ENCODE peak calls at places on chromosomes 11 and 22, in six cellular contexts. F is OCI-LY7, B is body of pancreas, S is H1, Q is GM06990, M is fibroblast of mammary gland. J is an unnamed sample.

GRCh38 chr11:134911514-134912180 is 499.6 kb upstream of the B3GAT1 start:
- DNase-seq in F (no peak), B (no peak), S (no peak), Q (no peak), M (no peak), J (no peak)

GRCh38 chr11:77136074-77136473 is 8.0 kb downstream of the MYO7A start:
- DNase-seq in F (no peak), B (no peak), S (no peak), Q (no peak), M (peak), J (no peak)

GRCh38 chr22:46688949-46689348 is 49.1 kb downstream of the CERK start:
- DNase-seq in F (no peak), B (no peak), S (no peak), Q (no peak), M (no peak), J (no peak)

GRCh38 chr11:19924321-19925115 is 211.9 kb downstream of the NAV2 start:
- DNase-seq in F (no peak), B (no peak), S (no peak), Q (no peak), M (no peak), J (no peak)

GRCh38 chr11:102364991-102365390 is 18.0 kb downstream of the BIRC2 start:
- DNase-seq in F (no peak), B (no peak), S (no peak), Q (no peak), M (no peak), J (no peak)

GRCh38 chr22:34004058-34004457 is 83.8 kb upstream of the LARGE1 start:
- DNase-seq in F (no peak), B (no peak), S (no peak), Q (no peak), M (no peak), J (no peak)

GRCh38 chr11:92259861-92260260 is 35.2 kb downstream of the FAT3 start:
- DNase-seq in F (no peak), B (no peak), S (no peak), Q (no peak), M (no peak), J (no peak)

GRCh38 chr22:42389137-42389536 is 43.1 kb downstream of the NFAM1 start:
- DNase-seq in F (no peak), B (no peak), S (no peak), Q (no peak), M (no peak), J (no peak)

GRCh38 chr11:67472882-67473281 is 3.8 kb upstream of the TMEM134 start:
- DNase-seq in F (no peak), B (no peak), S (no peak), Q (no peak), M (no peak), J (no peak)

GRCh38 chr22:38086942-38087341 is 3.0 kb upstream of the SLC16A8 start:
- DNase-seq in F (no peak), B (no peak), S (no peak), Q (no peak), M (no peak), J (no peak)

GRCh38 chr11:74650498-74650897 is 58.1 kb downstream of the POLD3 start:
- DNase-seq in F (no peak), B (no peak), S (no peak), Q (no peak), M (peak), J (no peak)

GRCh38 chr11:19409307-19409706 is 168.6 kb upstream of the E2F8 start:
- DNase-seq in F (no peak), B (no peak), S (no peak), Q (no peak), M (no peak), J (no peak)

GRCh38 chr11:75574698-75575265 is 12.7 kb downstream of the SERPINH1 start:
- DNase-seq in F (no peak), B (no peak), S (no peak), Q (no peak), M (no peak), J (no peak)

GRCh38 chr11:29019960-29020683 is 911.9 kb downstream of the METTL15 start:
- DNase-seq in F (no peak), B (no peak), S (no peak), Q (no peak), M (peak), J (no peak)

GRCh38 chr11:17165247-17165890 is 42.4 kb downstream of the PIK3C2A start:
- DNase-seq in F (no peak), B (no peak), S (no peak), Q (no peak), M (no peak), J (no peak)

GRCh38 chr22:45976351-45977002 is 485 bp downstream of the WNT7B start:
- DNase-seq in F (no peak), B (no peak), S (no peak), Q (no peak), M (no peak), J (no peak)

GRCh38 chr11:129803533-129803932 is 12.1 kb upstream of the TMEM45B start:
- DNase-seq in F (no peak), B (no peak), S (no peak), Q (no peak), M (no peak), J (no peak)

GRCh38 chr11:10366568-10367331 is 61.9 kb downstream of the ADM start:
- DNase-seq in F (peak), B (peak), S (peak), Q (peak), M (peak), J (peak)

GRCh38 chr11:10502770-10503169 is 38.2 kb downstream of the RNF141 start:
- DNase-seq in F (no peak), B (no peak), S (no peak), Q (no peak), M (no peak), J (no peak)

GRCh38 chr22:39097098-39098020 is at the start of gene APOBEC3H:
- DNase-seq in F (no peak), B (no peak), S (no peak), Q (peak), M (no peak), J (peak)

GRCh38 chr11:34793666-34794065 is 122.5 kb downstream of the APIP start:
- DNase-seq in F (no peak), B (no peak), S (no peak), Q (no peak), M (no peak), J (no peak)

GRCh38 chr11:34791725-34792124 is 124.5 kb downstream of the APIP start:
- DNase-seq in F (no peak), B (no peak), S (no peak), Q (no peak), M (no peak), J (peak)

GRCh38 chr11:34792814-34793241 is 123.4 kb downstream of the APIP start:
- DNase-seq in F (no peak), B (peak), S (no peak), Q (no peak), M (peak), J (no peak)

GRCh38 chr11:34790620-34791019 is 125.6 kb downstream of the APIP start:
- DNase-seq in F (no peak), B (no peak), S (no peak), Q (no peak), M (no peak), J (no peak)

DNA sequence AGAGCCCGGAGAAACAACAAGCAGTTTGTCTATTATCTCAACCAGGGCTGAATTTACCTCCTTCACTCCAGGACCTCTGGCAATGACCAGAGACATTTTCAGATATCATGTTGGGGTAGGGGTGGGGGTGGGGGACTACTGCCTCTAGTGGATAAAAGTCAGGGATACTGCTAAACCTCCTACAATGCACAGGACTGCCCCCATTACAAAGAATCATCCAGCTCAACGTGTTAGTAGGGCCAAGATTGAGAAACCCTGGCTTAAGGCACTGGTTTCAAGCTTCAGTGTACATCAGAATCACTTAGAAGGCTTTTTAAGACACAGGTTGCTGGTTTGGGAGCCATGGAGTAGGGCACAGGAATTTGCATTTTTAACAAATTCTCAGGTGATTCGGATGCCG is 124.0 kb downstream of the APIP start:
- DNase-seq in F (no peak), B (no peak), S (no peak), Q (no peak), M (no peak), J (no peak)
- H3K4me3 ChIP-seq in F (no peak), B (no peak), S (no peak), Q (no peak), M (no peak), J (no peak)

GRCh38 chr11:13781153-13781552 is 112.7 kb downstream of the FAR1 start:
- DNase-seq in F (no peak), B (no peak), S (no peak), Q (no peak), M (no peak), J (peak)

GRCh38 chr11:13784441-13784840 is 116.0 kb downstream of the FAR1 start:
- DNase-seq in F (no peak), B (no peak), S (no peak), Q (no peak), M (no peak), J (no peak)

GRCh38 chr11:13784848-13785247 is 116.4 kb downstream of the FAR1 start:
- DNase-seq in F (no peak), B (no peak), S (no peak), Q (no peak), M (no peak), J (no peak)

GRCh38 chr11:13786688-13787087 is 118.2 kb downstream of the FAR1 start:
- DNase-seq in F (peak), B (no peak), S (no peak), Q (no peak), M (no peak), J (no peak)

DNA sequence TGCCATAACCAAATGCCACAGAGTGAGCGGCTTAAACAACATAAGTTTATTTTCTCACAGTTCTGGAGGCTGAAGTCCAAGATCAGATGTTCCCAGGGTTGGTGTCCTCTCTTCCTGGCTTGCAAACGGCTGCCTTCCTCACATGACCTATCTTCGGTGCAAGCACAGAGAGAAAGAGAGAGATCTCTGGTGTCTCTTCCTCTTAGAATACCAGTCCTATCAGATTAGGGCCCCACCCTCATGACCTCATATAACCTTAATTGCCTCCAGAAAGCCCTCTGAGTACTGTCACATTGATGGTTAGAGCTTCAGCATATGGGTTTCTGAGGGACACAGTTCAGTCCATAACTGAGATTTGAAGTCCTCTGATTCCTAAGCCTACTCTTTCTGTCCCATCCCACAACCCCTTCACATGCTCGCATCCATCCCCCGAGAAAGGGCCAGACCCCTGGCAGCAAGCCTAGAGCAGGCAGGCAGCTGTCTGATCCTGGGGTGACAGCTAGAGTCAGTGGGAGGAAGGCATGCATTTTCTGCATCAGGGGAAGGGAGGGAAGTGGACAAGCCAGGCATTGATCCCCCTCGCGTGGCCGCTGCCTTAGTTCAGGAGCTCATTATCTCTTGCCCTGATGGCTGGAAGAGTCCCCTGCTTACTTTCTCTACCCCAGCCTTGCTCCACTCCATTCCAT is 114.1 kb downstream of the FAR1 start:
- DNase-seq in F (no peak), B (no peak), S (no peak), Q (no peak), M (no peak), J (no peak)
- TF ChIP-seq CTCF in F (no peak), B (no peak), S (no peak), Q (no peak), M (no peak), J (no peak)

GRCh38 chr11:14267861-14268635 is 90.9 kb downstream of the RRAS2 start:
- DNase-seq in F (no peak), B (no peak), S (no peak), Q (no peak), M (no peak), J (no peak)
- H3K4me3 ChIP-seq in F (no peak), B (no peak), S (no peak), Q (no peak), M (no peak), J (no peak)

GRCh38 chr22:43446881-43447280 is 35.1 kb downstream of the MPPED1 start:
- DNase-seq in F (no peak), B (no peak), S (no peak), Q (no peak), M (no peak), J (no peak)
- TF ChIP-seq CTCF in F (no peak), B (no peak), S (no peak), Q (no peak), M (no peak), J (no peak)

DNA sequence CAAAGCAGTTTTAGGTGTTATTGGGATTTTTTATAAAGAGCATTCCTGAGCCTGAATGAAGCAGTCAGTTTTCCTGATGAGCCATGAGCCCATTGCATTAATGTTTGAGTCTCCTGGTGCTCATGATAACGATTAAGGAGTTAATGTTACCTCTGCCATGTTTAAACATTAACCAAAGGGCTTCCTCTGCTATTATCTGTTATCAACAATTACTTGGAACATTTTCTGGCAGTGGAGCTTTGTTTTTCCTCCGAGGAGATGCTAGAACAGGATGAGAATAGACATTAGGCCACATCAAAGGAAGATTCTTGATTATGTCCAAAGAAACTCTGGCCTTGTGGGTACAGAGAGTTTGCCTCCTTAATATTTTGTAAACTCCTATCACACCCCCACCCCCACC is 49.9 kb downstream of the ZNRF3 start:
- DNase-seq in F (no peak), B (no peak), S (no peak), Q (no peak), M (no peak), J (no peak)
- H3K4me3 ChIP-seq in F (no peak), B (no peak), S (no peak), Q (no peak), M (no peak), J (no peak)

GRCh38 chr11:61577383-61578118 is 3.3 kb downstream of the SYT7 start:
- DNase-seq in F (no peak), B (no peak), S (no peak), Q (no peak), M (peak), J (no peak)
- TF ChIP-seq CTCF in F (no peak), B (no peak), S (peak), Q (no peak), M (peak), J (no peak)